ENCODE peak calls at places on chromosomes 2 and 18, in four cellular contexts. W is HAP-1, H is left ventricle myocardium superior, D is HFFc6. M is an unnamed sample.

GRCh38 chr2:45610281-45611019 is 617 bp downstream of the SRBD1 start:
- DNase-seq in H (peak), D (peak), W (peak), M (peak)

GRCh38 chr2:207706936-207707860 is 4.2 kb upstream of the CCNYL1 start:
- DNase-seq in H (no peak), W (no peak), D (no peak), M (no peak)

GRCh38 chr2:120344214-120344990 is 1.5 kb upstream of the INHBB start:
- DNase-seq in W (no peak), H (peak), D (no peak), M (no peak)

GRCh38 chr2:199811360-199811759 is 39.6 kb downstream of the FTCDNL1 start:
- DNase-seq in H (no peak), D (no peak), W (no peak), M (no peak)

GRCh38 chr2:127197475-127198385 is 22.4 kb downstream of the CYP27C1 start:
- DNase-seq in D (peak), W (peak), H (peak), M (peak)

GRCh38 chr2:37211939-37212338 is 15.6 kb downstream of the CEBPZOS start:
- DNase-seq in D (peak), H (no peak), W (no peak), M (no peak)

GRCh38 chr2:215272918-215273317 is 38.9 kb upstream of the ATIC start:
- DNase-seq in W (no peak), D (no peak), H (no peak), M (no peak)

GRCh38 chr2:195304310-195304709 is 352.7 kb upstream of the SLC39A10 start:
- DNase-seq in D (no peak), W (no peak), H (no peak), M (peak)

GRCh38 chr18:73408434-73408833 is 540.6 kb upstream of the NETO1 start:
- DNase-seq in W (no peak), D (no peak), H (no peak), M (no peak)

GRCh38 chr2:197500503-197501179 is 462 bp downstream of the HSPE1 start:
- DNase-seq in H (no peak), W (no peak), D (no peak), M (no peak)

GRCh38 chr18:76212958-76213357 is 282.1 kb downstream of the ZNF516 start:
- DNase-seq in D (no peak), W (no peak), H (no peak), M (no peak)

GRCh38 chr18:55079481-55080350 is 120.5 kb upstream of the CCDC68 start:
- DNase-seq in W (no peak), H (peak), D (no peak), M (no peak)

GRCh38 chr2:229909090-229909489 is 12.7 kb downstream of the TRIP12 start:
- DNase-seq in W (no peak), H (no peak), D (no peak), M (no peak)

GRCh38 chr2:141207042-141207398 is 923.8 kb downstream of the LRP1B start:
- DNase-seq in W (no peak), H (no peak), D (no peak), M (no peak)

GRCh38 chr18:43800584-43800983 is 523.3 kb upstream of the SYT4 start:
- DNase-seq in H (no peak), D (no peak), W (no peak), M (no peak)

GRCh38 chr2:38375711-38376345 is 1.2 kb downstream of the ATL2 start:
- DNase-seq in H (peak), D (no peak), W (no peak), M (peak)

GRCh38 chr2:85577386-85578242 is at the start of gene VAMP8:
- DNase-seq in W (no peak), H (peak), D (no peak), M (peak)

GRCh38 chr2:96642564-96643350 is at the start of gene FER1L5:
- DNase-seq in D (no peak), H (no peak), W (no peak), M (no peak)

GRCh38 chr2:109563294-109563693 is 50.5 kb downstream of the SEPTIN10 start:
- DNase-seq in H (no peak), W (no peak), D (peak), M (no peak)

GRCh38 chr2:86249176-86249842 is 50.1 kb downstream of the MRPL35 start:
- DNase-seq in W (no peak), D (peak), H (no peak), M (peak)

GRCh38 chr18:2906522-2907458 is 60.0 kb downstream of the EMILIN2 start:
- DNase-seq in H (peak), D (no peak), W (no peak), M (no peak)

GRCh38 chr2:40030451-40030975 is 251.5 kb upstream of the THUMPD2 start:
- DNase-seq in D (no peak), W (no peak), H (no peak), M (no peak)

GRCh38 chr18:7822435-7823425 is 255.6 kb downstream of the PTPRM start:
- DNase-seq in H (no peak), D (no peak), W (no peak), M (no peak)

GRCh38 chr18:55314615-55315237 is 273.3 kb downstream of the TCF4 start:
- DNase-seq in W (no peak), D (no peak), H (no peak), M (no peak)

GRCh38 chr2:226903179-226903578 is 67.3 kb downstream of the RHBDD1 start:
- DNase-seq in D (peak), W (no peak), H (no peak), M (no peak)

GRCh38 chr2:160221391-160222276 is 21.6 kb upstream of the ITGB6 start:
- DNase-seq in H (peak), D (peak), W (no peak), M (no peak)

GRCh38 chr18:37553633-37554398 is 11.8 kb downstream of the CELF4 start:
- DNase-seq in H (no peak), W (no peak), D (no peak), M (no peak)

GRCh38 chr2:217261452-217261851 is 401.6 kb upstream of the TNP1 start:
- DNase-seq in D (no peak), H (no peak), W (no peak), M (no peak)

GRCh38 chr2:105875241-105875640 is 130.5 kb downstream of the NCK2 start:
- DNase-seq in H (no peak), W (no peak), D (no peak), M (no peak)

GRCh38 chr2:182240862-182241371 is 185.9 kb downstream of the PDE1A start:
- DNase-seq in H (no peak), D (peak), W (peak), M (peak)

GRCh38 chr2:64442277-64442676 is 11.7 kb upstream of the LGALSL start:
- DNase-seq in W (no peak), D (no peak), H (no peak), M (no peak)

GRCh38 chr2:198203306-198203705 is 398.9 kb downstream of the PLCL1 start:
- DNase-seq in H (no peak), W (peak), D (no peak), M (no peak)

GRCh38 chr2:160993543-160994090 is 166.6 kb upstream of the TANK start:
- DNase-seq in H (peak), W (no peak), D (no peak), M (no peak)

GRCh38 chr2:240574386-240575100 is 6.3 kb downstream of the RNPEPL1 start:
- DNase-seq in W (no peak), H (peak), D (no peak), M (no peak)

GRCh38 chr2:189553689-189554088 is 26.9 kb downstream of the SLC40A1 start:
- DNase-seq in W (no peak), D (no peak), H (no peak), M (no peak)

GRCh38 chr2:102841107-102841840 is 79.4 kb downstream of the TMEM182 start:
- DNase-seq in H (peak), W (peak), D (peak), M (peak)